ENCODE peak calls at places on chromosomes 7 and 10, in four cellular contexts. Z, T, B and U are unnamed samples.
A peak's percentile ranks its signal among the peaks of the same experiment; 100 is the strongest.

GRCh38 chr10:77635402-77636227 is 2.0 kb downstream of the KCNMA1 start:
- DNase-seq in Z (no peak), T (no peak), B (no peak), U (no peak)

GRCh38 chr10:100899181-100899580 is 13.6 kb upstream of the SLF2 start:
- DNase-seq in Z (no peak), T (no peak), B (no peak), U (peak; percentile 52)

GRCh38 chr7:146486519-146486918 is 369.9 kb downstream of the CNTNAP2 start:
- DNase-seq in Z (no peak), T (no peak), B (no peak), U (no peak)

GRCh38 chr7:105164751-105165150 is 150.7 kb downstream of the KMT2E start:
- DNase-seq in Z (no peak), T (no peak), B (no peak), U (peak; percentile 54)

GRCh38 chr7:80498481-80499349 is 13.1 kb downstream of the GNAT3 start:
- DNase-seq in Z (peak; percentile 65), T (peak; percentile 77), B (no peak), U (peak; percentile 94)

GRCh38 chr10:71476249-71477011 is 79.7 kb downstream of the CDH23 start:
- DNase-seq in Z (peak; percentile 24), T (no peak), B (no peak), U (no peak)

GRCh38 chr7:99499356-99499712 is 747 bp downstream of the ZNF394 start:
- DNase-seq in Z (peak; percentile 17), T (no peak), B (no peak), U (no peak)

GRCh38 chr10:131178956-131179355 is 132.6 kb downstream of the TCERG1L start:
- DNase-seq in Z (no peak), T (no peak), B (no peak), U (no peak)

GRCh38 chr7:156725074-156725473 is 84.5 kb downstream of the RNF32 start:
- DNase-seq in Z (peak; percentile 79), T (peak; percentile 72), B (no peak), U (peak; percentile 84)

GRCh38 chr10:131311661-131312260 is at the start of gene TCERG1L:
- DNase-seq in Z (no peak), T (no peak), B (no peak), U (no peak)

GRCh38 chr10:11667756-11668155 is 56.3 kb upstream of the USP6NL start:
- DNase-seq in Z (no peak), T (no peak), B (no peak), U (no peak)

GRCh38 chr7:87218941-87219544 is 489 bp downstream of the TMEM243 start:
- DNase-seq in Z (peak; percentile 73), T (peak; percentile 72), B (peak; percentile 59), U (peak; percentile 46)

DNA sequence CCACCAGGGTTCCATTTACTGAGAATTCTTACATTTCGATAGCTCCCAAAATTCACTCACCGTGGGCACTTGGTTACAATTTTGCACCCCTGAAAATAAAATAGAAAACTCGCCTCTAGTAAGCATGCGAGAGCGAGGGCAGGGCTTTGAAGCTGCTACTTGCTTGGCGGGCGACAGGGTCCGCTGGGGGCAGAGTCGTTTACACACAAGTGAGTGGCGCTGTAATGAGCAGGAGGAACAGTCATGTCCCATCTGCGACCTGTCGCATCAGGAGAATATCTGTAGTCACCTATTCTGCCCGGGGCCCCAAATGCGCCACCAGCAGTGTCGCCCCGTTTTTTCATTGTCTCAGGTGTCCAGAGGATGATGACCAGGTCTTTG is 1.2 kb upstream of the MEOX2 start:
- DNase-seq in Z (no peak), T (no peak), B (peak; percentile 34), U (no peak)
- H3K4me3 ChIP-seq in Z (peak overlapping the region; percentile 71), T (no peak overlapping the region), B (peak overlapping the region; percentile 71), U (no peak overlapping the region)

GRCh38 chr7:47478926-47479791 is 102.8 kb downstream of the TNS3 start:
- DNase-seq in Z (no peak), T (no peak), B (no peak), U (no peak)
- TF ChIP-seq CTCF in Z (no peak), T (no peak), B (no peak), U (no peak)

DNA sequence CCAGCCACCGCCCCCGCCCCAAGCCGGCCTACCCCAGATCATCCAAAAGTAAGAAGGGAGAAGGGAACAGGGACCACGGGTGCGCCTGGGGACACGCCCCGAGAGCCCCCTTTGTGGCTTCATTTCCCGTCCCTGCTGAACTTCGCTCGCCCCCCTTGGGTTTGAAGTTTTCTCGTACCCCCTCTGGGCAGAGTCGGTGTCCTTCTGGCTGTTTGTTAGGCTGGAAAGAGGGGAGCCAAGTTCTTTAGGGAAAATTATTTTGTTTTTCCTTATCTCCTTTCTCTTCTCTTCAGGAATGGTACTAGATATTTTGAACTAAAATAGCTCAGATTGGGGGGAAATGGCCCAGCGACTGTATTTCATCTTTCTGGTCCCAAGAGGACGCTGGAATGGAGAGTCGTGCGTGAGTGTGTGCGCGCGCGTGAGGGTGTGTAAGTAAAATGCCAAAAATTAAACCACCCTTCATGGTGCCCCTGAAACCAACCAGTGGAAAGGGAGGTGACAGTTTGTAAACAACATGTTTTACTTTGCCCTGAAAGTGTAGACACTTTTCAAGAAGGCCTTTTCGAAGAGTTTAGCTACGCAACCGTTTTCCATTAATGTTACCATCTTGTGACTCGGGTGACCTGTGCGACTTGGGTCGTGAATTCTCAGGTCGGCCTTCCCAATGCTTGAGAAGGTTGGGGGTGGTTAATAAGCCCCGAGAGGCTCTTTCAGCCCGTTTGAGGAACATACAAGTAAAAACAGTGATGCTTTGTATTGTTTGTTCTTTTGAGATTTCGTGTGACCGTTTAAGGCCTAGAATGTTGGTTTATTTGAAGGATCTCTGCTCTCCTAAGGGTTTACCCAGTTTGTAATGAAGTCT is 694 bp downstream of the RBM20 start:
- DNase-seq in Z (no peak), T (no peak), B (no peak), U (no peak)
- H3K4me3 ChIP-seq in Z (peak overlapping the region; percentile 60), T (peak overlapping the region; percentile 20), B (peak overlapping the region; percentile 88), U (peak overlapping the region; percentile 70)

GRCh38 chr7:98266840-98267239 is 14.6 kb upstream of the BRI3 start:
- DNase-seq in Z (peak; percentile 63), T (peak; percentile 52), B (no peak), U (peak; percentile 45)
- TF ChIP-seq CTCF in Z (peak; percentile 53), T (peak; percentile 52), B (peak; percentile 20), U (peak; percentile 52)

GRCh38 chr7:141686074-141686473 is 15.9 kb downstream of the DENND11 start:
- DNase-seq in Z (no peak), T (no peak), B (no peak), U (no peak)
- H3K4me3 ChIP-seq in Z (no peak overlapping the region), T (no peak overlapping the region), B (no peak overlapping the region), U (no peak overlapping the region)

GRCh38 chr7:117389871-117390270 is 37.4 kb downstream of the ASZ1 start:
- DNase-seq in Z (no peak), T (no peak), B (no peak), U (no peak)

GRCh38 chr7:117385340-117386124 is 41.8 kb downstream of the ASZ1 start:
- DNase-seq in Z (peak; percentile 50), T (peak; percentile 51), B (no peak), U (peak; percentile 58)

GRCh38 chr7:117383826-117384225 is 43.5 kb downstream of the ASZ1 start:
- DNase-seq in Z (no peak), T (no peak), B (no peak), U (peak; percentile 10)

GRCh38 chr7:117384693-117385092 is 42.6 kb downstream of the ASZ1 start:
- DNase-seq in Z (no peak), T (no peak), B (no peak), U (peak; percentile 11)

GRCh38 chr7:117386125-117386709 is 41.1 kb downstream of the ASZ1 start:
- DNase-seq in Z (no peak), T (peak; percentile 9), B (no peak), U (no peak)
- TF ChIP-seq CTCF in Z (no peak), T (no peak), B (no peak), U (no peak)